ENCODE peak calls at places on chromosomes 2 and 18, in five cellular contexts. O is neuronal stem cell, Z is H9, Y is trophoblast cell, J is H1. T is an unnamed sample.
A peak's percentile ranks its signal among the peaks of the same experiment; 100 is the strongest.

GRCh38 chr2:197306691-197307030 is 3.9 kb downstream of the ANKRD44 start:
- DNase-seq in J (no peak), O (no peak), Z (no peak), Y (no peak), T (no peak)

GRCh38 chr2:45267062-45267702 is 257.9 kb upstream of the SIX2 start:
- DNase-seq in Y (no peak), O (no peak), Z (no peak), J (no peak), T (no peak)

GRCh38 chr2:69244889-69245288 is 142.1 kb downstream of the GFPT1 start:
- DNase-seq in O (no peak), Z (no peak), Y (no peak), J (no peak), T (no peak)

GRCh38 chr18:79791141-79791972 is 6.4 kb upstream of the KCNG2 start:
- DNase-seq in Y (peak; percentile 86), O (no peak), J (no peak), Z (no peak), T (peak; percentile 96)

GRCh38 chr2:73128841-73129535 is 16.2 kb upstream of the RAB11FIP5 start:
- DNase-seq in Y (peak; percentile 84), Z (no peak), J (no peak), O (no peak), T (no peak)

GRCh38 chr18:60978338-60978737 is 354.9 kb upstream of the CDH20 start:
- DNase-seq in Y (peak; percentile 40), J (no peak), O (no peak), Z (no peak), T (peak; percentile 87)

GRCh38 chr2:237739101-237739500 is 59.5 kb upstream of the RBM44 start:
- DNase-seq in Z (no peak), Y (no peak), J (no peak), O (no peak), T (no peak)

GRCh38 chr2:215847718-215848117 is 165.6 kb downstream of the MREG start:
- DNase-seq in Z (no peak), Y (no peak), J (no peak), O (no peak), T (peak; percentile 90)

GRCh38 chr2:133760366-133760765 is 192.1 kb upstream of the NCKAP5 start:
- DNase-seq in J (no peak), Y (no peak), O (no peak), Z (no peak), T (peak; percentile 74)

GRCh38 chr2:217183471-217183870 is 323.6 kb upstream of the TNP1 start:
- DNase-seq in J (no peak), Y (no peak), Z (no peak), O (no peak), T (no peak)

GRCh38 chr2:223230352-223230751 is 178.4 kb downstream of the KCNE4 start:
- DNase-seq in Y (peak; percentile 50), O (no peak), Z (no peak), J (no peak), T (no peak)

GRCh38 chr2:216071452-216071851 is 10.2 kb downstream of the PECR start:
- DNase-seq in J (no peak), Y (no peak), Z (no peak), O (no peak), T (no peak)

GRCh38 chr2:170446078-170446477 is 268.1 kb downstream of the MYO3B start:
- DNase-seq in Z (no peak), Y (peak; percentile 62), O (no peak), J (no peak), T (peak; percentile 42)

GRCh38 chr2:64538764-64539433 is 14.8 kb downstream of the AFTPH start:
- DNase-seq in Y (peak; percentile 26), J (no peak), Z (no peak), O (no peak), T (no peak)

GRCh38 chr2:86274265-86274917 is 63.0 kb downstream of the REEP1 start:
- DNase-seq in Y (peak; percentile 33), O (no peak), Z (no peak), J (peak; percentile 10), T (peak; percentile 60)

GRCh38 chr18:57621252-57621607 is 406 bp downstream of the NARS1 start:
- DNase-seq in J (no peak), Y (peak; percentile 34), O (no peak), Z (no peak), T (no peak)

GRCh38 chr2:14827226-14828023 is 194.9 kb downstream of the LRATD1 start:
- DNase-seq in Z (no peak), J (no peak), O (no peak), Y (peak; percentile 83), T (no peak)

GRCh38 chr2:215606219-215606618 is 170.4 kb upstream of the FN1 start:
- DNase-seq in O (no peak), J (no peak), Z (no peak), Y (no peak), T (no peak)

GRCh38 chr2:240846881-240847601 is 21.6 kb upstream of the AGXT start:
- DNase-seq in O (no peak), J (no peak), Y (no peak), Z (no peak), T (no peak)

GRCh38 chr2:59182249-59182648 is 941.1 kb upstream of the FANCL start:
- DNase-seq in O (peak; percentile 21), Z (peak; percentile 67), Y (peak; percentile 3), J (peak; percentile 57), T (peak; percentile 37)

GRCh38 chr2:38898256-38898655 is 8.6 kb downstream of the ARHGEF33 start:
- DNase-seq in O (no peak), J (no peak), Z (no peak), Y (no peak), T (no peak)

GRCh38 chr2:1632006-1632348 is 112.3 kb downstream of the PXDN start:
- DNase-seq in Y (no peak), Z (no peak), J (no peak), O (no peak), T (peak; percentile 42)

GRCh38 chr2:96952976-96953610 is 33.3 kb downstream of the FAM178B start:
- DNase-seq in Y (no peak), J (no peak), O (no peak), Z (no peak), T (peak; percentile 55)

GRCh38 chr2:152400607-152401214 is 65.7 kb downstream of the FMNL2 start:
- DNase-seq in Z (no peak), J (no peak), Y (no peak), O (no peak), T (no peak)

GRCh38 chr18:26456070-26456491 is 92.3 kb downstream of the KCTD1 start:
- DNase-seq in J (no peak), Z (no peak), Y (no peak), O (no peak), T (no peak)

GRCh38 chr2:4673025-4673489 is 969.7 kb downstream of the DCDC2C start:
- DNase-seq in Y (peak; percentile 83), J (no peak), Z (no peak), O (no peak), T (no peak)

GRCh38 chr18:27713727-27714080 is 463.2 kb downstream of the CDH2 start:
- DNase-seq in Z (no peak), O (no peak), J (no peak), Y (no peak), T (peak; percentile 77)

GRCh38 chr2:31124904-31125303 is 13.3 kb downstream of the GALNT14 start:
- DNase-seq in O (no peak), Z (no peak), J (no peak), Y (no peak), T (no peak)

GRCh38 chr2:42128731-42129486 is 40.2 kb upstream of the EML4 start:
- DNase-seq in J (no peak), O (no peak), Z (no peak), Y (no peak), T (peak; percentile 84)

GRCh38 chr18:63253428-63254372 is 65.9 kb downstream of the BCL2 start:
- DNase-seq in Z (no peak), J (no peak), Y (peak; percentile 55), O (no peak), T (peak; percentile 36)

GRCh38 chr2:65031341-65032015 is 24.7 kb upstream of the CEP68 start:
- DNase-seq in O (no peak), Z (peak; percentile 56), J (peak; percentile 59), Y (no peak), T (no peak)

GRCh38 chr18:7873316-7873715 is 306.2 kb downstream of the PTPRM start:
- DNase-seq in O (no peak), Z (no peak), J (no peak), Y (no peak), T (no peak)

GRCh38 chr2:19434413-19434812 is 76.0 kb upstream of the OSR1 start:
- DNase-seq in O (no peak), Z (no peak), J (no peak), Y (no peak), T (no peak)
- H2BK12ac ChIP-seq in O (no peak overlapping the region), Z (no peak overlapping the region), J (no peak overlapping the region), Y (no peak overlapping the region), T (no peak overlapping the region)

GRCh38 chr2:191677091-191677645 is 768 bp upstream of the NABP1 start:
- DNase-seq in O (no peak), Y (peak; percentile 82), Z (no peak), J (no peak), T (peak; percentile 92)

GRCh38 chr2:191677646-191678436 is at the start of gene NABP1:
- DNase-seq in Z (peak; percentile 97), Y (peak; percentile 98), O (peak; percentile 93), J (peak; percentile 95), T (peak; percentile 97)

GRCh38 chr2:191679818-191680600 is 2.1 kb downstream of the NABP1 start:
- DNase-seq in Y (peak; percentile 83), Z (no peak), J (no peak), O (no peak), T (peak; percentile 86)

GRCh38 chr2:191678437-191679110 is 638 bp downstream of the NABP1 start:
- DNase-seq in Z (peak; percentile 50), Y (peak; percentile 67), O (no peak), J (peak; percentile 55), T (peak; percentile 56)

GRCh38 chr2:191675807-191676667 is 1.9 kb upstream of the NABP1 start:
- DNase-seq in Y (no peak), O (no peak), J (no peak), Z (no peak), T (no peak)
- H3K27ac ChIP-seq in Y (no peak overlapping the region), O (no peak overlapping the region), J (no peak overlapping the region), Z (no peak overlapping the region), T (peak overlapping the region; percentile 37)

DNA sequence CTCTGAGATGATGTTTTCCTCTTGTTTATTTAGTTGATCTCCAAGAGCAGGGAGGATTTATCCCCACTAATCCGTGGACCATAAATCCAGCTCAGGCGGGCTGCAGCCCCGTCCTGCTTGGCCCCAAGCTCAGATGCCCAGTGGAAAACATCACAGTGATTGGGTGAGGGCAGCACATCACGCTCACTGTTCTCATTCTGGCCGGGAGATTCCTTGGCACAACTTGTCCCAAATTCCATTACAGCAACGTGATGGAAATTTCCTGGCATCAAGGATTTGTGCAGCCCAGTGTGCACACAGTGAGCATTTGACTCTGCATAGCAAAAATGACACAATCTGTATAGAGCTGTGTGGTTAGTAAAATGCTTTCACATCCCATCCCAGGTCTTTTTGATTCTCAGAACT is 96.8 kb downstream of the VAPA start:
- DNase-seq in J (no peak), Z (no peak), O (no peak), Y (no peak), T (peak; percentile 94)
- H2BK12ac ChIP-seq in J (no peak overlapping the region), Z (no peak overlapping the region), O (no peak overlapping the region), Y (no peak overlapping the region), T (peak overlapping the region; percentile 16)

GRCh38 chr2:126662623-126663022 is 6.7 kb downstream of the GYPC start:
- DNase-seq in Y (no peak), O (no peak), Z (no peak), J (no peak), T (peak; percentile 84)
- H3K27ac ChIP-seq in Y (no peak overlapping the region), O (no peak overlapping the region), Z (no peak overlapping the region), J (no peak overlapping the region), T (no peak overlapping the region)